ENCODE peak calls at places on chromosome 21, in four cellular contexts. One of them, this sample, is unnamed.

GRCh38 chr21:29025328-29025713 is 853 bp downstream of the USP16 start:
- DNase-seq in Panc1: no peak
- DNase-seq in AG04450: no peak
- DNase-seq in heart left ventricle: no peak
- DNase-seq in this sample: no peak

GRCh38 chr21:40511976-40512375 is 335.0 kb downstream of the DSCAM start:
- DNase-seq in Panc1: no peak
- DNase-seq in AG04450: no peak
- DNase-seq in heart left ventricle: no peak
- DNase-seq in this sample: no peak

GRCh38 chr21:41196990-41197389 is 29.0 kb downstream of the BACE2 start:
- DNase-seq in Panc1: no peak
- DNase-seq in AG04450: no peak
- DNase-seq in heart left ventricle: no peak
- DNase-seq in this sample: no peak

GRCh38 chr21:39051561-39051949 is 131.7 kb downstream of the PSMG1 start:
- DNase-seq in Panc1: no peak
- DNase-seq in AG04450: no peak
- DNase-seq in heart left ventricle: no peak
- DNase-seq in this sample: peak; percentile 76

GRCh38 chr21:40291560-40291959 is 424.3 kb downstream of the PCP4 start:
- DNase-seq in Panc1: no peak
- DNase-seq in AG04450: no peak
- DNase-seq in heart left ventricle: no peak
- DNase-seq in this sample: no peak

GRCh38 chr21:24759348-24760118 is 847.7 kb downstream of the MRPL39 start:
- DNase-seq in Panc1: no peak
- DNase-seq in AG04450: no peak
- DNase-seq in heart left ventricle: no peak
- DNase-seq in this sample: no peak

GRCh38 chr21:31974454-31974985 is 101.7 kb downstream of the HUNK start:
- DNase-seq in Panc1: no peak
- DNase-seq in AG04450: no peak
- DNase-seq in heart left ventricle: no peak
- DNase-seq in this sample: no peak

GRCh38 chr21:26365849-26366248 is 195.3 kb upstream of the APP start:
- DNase-seq in Panc1: no peak
- DNase-seq in AG04450: no peak
- DNase-seq in heart left ventricle: no peak
- DNase-seq in this sample: no peak

GRCh38 chr21:42086969-42087368 is 15.9 kb downstream of the UMODL1 start:
- DNase-seq in Panc1: no peak
- DNase-seq in AG04450: no peak
- DNase-seq in heart left ventricle: peak; percentile 22
- DNase-seq in this sample: no peak

GRCh38 chr21:14215971-14216621 is at the start of gene RBM11:
- DNase-seq in Panc1: no peak
- DNase-seq in AG04450: no peak
- DNase-seq in heart left ventricle: peak; percentile 76
- DNase-seq in this sample: peak; percentile 19

GRCh38 chr21:27480841-27481261 is 514.0 kb upstream of the ADAMTS5 start:
- DNase-seq in Panc1: no peak
- DNase-seq in AG04450: no peak
- DNase-seq in heart left ventricle: no peak
- DNase-seq in this sample: peak; percentile 18

GRCh38 chr21:41866274-41866809 is 12.8 kb downstream of the PRDM15 start:
- DNase-seq in Panc1: no peak
- DNase-seq in AG04450: no peak
- DNase-seq in heart left ventricle: no peak
- DNase-seq in this sample: no peak

GRCh38 chr21:16408280-16408669 is 678.5 kb downstream of the USP25 start:
- DNase-seq in Panc1: no peak
- DNase-seq in AG04450: no peak
- DNase-seq in heart left ventricle: no peak
- DNase-seq in this sample: no peak

GRCh38 chr21:25857308-25858099 is 122.7 kb downstream of the GABPA start:
- DNase-seq in Panc1: no peak
- DNase-seq in AG04450: no peak
- DNase-seq in heart left ventricle: no peak
- DNase-seq in this sample: no peak

GRCh38 chr21:15722591-15723324 is 7.0 kb upstream of the USP25 start:
- DNase-seq in Panc1: no peak
- DNase-seq in AG04450: no peak
- DNase-seq in heart left ventricle: no peak
- DNase-seq in this sample: no peak

GRCh38 chr21:44529503-44530125 is 10.4 kb downstream of the KRTAP10-1 start:
- DNase-seq in Panc1: no peak
- DNase-seq in AG04450: no peak
- DNase-seq in heart left ventricle: no peak
- DNase-seq in this sample: no peak

GRCh38 chr21:27586326-27586725 is 619.4 kb upstream of the ADAMTS5 start:
- DNase-seq in Panc1: no peak
- DNase-seq in AG04450: no peak
- DNase-seq in heart left ventricle: no peak
- DNase-seq in this sample: no peak

GRCh38 chr21:29523646-29524045 is 224.9 kb downstream of the BACH1 start:
- DNase-seq in Panc1: no peak
- DNase-seq in AG04450: no peak
- DNase-seq in heart left ventricle: no peak
- DNase-seq in this sample: no peak

GRCh38 chr21:41418956-41419680 is 6.9 kb upstream of the MX1 start:
- DNase-seq in Panc1: no peak
- DNase-seq in AG04450: no peak
- DNase-seq in heart left ventricle: no peak
- DNase-seq in this sample: no peak

GRCh38 chr21:41571938-41572510 is 64.1 kb upstream of the TMPRSS2 start:
- DNase-seq in Panc1: no peak
- DNase-seq in AG04450: no peak
- DNase-seq in heart left ventricle: no peak
- DNase-seq in this sample: no peak

GRCh38 chr21:7917729-7918128 is 2603.7 kb upstream of the TPTE start:
- DNase-seq in Panc1: no peak
- DNase-seq in AG04450: no peak
- DNase-seq in heart left ventricle: no peak
- DNase-seq in this sample: no peak

GRCh38 chr21:15520811-15521643 is 208.8 kb upstream of the USP25 start:
- DNase-seq in Panc1: no peak
- DNase-seq in AG04450: no peak
- DNase-seq in heart left ventricle: no peak
- DNase-seq in this sample: no peak

GRCh38 chr21:34919406-34919805 is 129.7 kb downstream of the RUNX1 start:
- DNase-seq in Panc1: no peak
- DNase-seq in AG04450: no peak
- DNase-seq in heart left ventricle: no peak
- DNase-seq in this sample: no peak

GRCh38 chr21:27570306-27570868 is 603.5 kb upstream of the ADAMTS5 start:
- DNase-seq in Panc1: no peak
- DNase-seq in AG04450: peak; percentile 87
- DNase-seq in heart left ventricle: peak; percentile 55
- DNase-seq in this sample: peak; percentile 88

GRCh38 chr21:29334717-29335428 is 36.2 kb downstream of the BACH1 start:
- DNase-seq in Panc1: no peak
- DNase-seq in AG04450: no peak
- DNase-seq in heart left ventricle: no peak
- DNase-seq in this sample: no peak

GRCh38 chr21:16426936-16427335 is 697.2 kb downstream of the USP25 start:
- DNase-seq in Panc1: no peak
- DNase-seq in AG04450: no peak
- DNase-seq in heart left ventricle: no peak
- DNase-seq in this sample: no peak

GRCh38 chr21:38869946-38870345 is 64.2 kb downstream of the ETS2 start:
- DNase-seq in Panc1: no peak
- DNase-seq in AG04450: peak; percentile 16
- DNase-seq in heart left ventricle: no peak
- DNase-seq in this sample: no peak

GRCh38 chr21:27269646-27270045 is 302.8 kb upstream of the ADAMTS5 start:
- DNase-seq in Panc1: no peak
- DNase-seq in AG04450: peak; percentile 69
- DNase-seq in heart left ventricle: no peak
- DNase-seq in this sample: peak; percentile 65

GRCh38 chr21:29005696-29006095 is 13.0 kb upstream of the LTN1 start:
- DNase-seq in Panc1: no peak
- DNase-seq in AG04450: no peak
- DNase-seq in heart left ventricle: no peak
- DNase-seq in this sample: no peak

GRCh38 chr21:37230632-37231246 is 36.4 kb downstream of the VPS26C start:
- DNase-seq in Panc1: no peak
- DNase-seq in AG04450: no peak
- DNase-seq in heart left ventricle: no peak
- DNase-seq in this sample: no peak

GRCh38 chr21:37537391-37537996 is 170.9 kb downstream of the DYRK1A start:
- DNase-seq in Panc1: no peak
- DNase-seq in AG04450: no peak
- DNase-seq in heart left ventricle: no peak
- DNase-seq in this sample: no peak

GRCh38 chr21:35046223-35046690 is 2.8 kb downstream of the RUNX1 start:
- DNase-seq in Panc1: no peak
- DNase-seq in AG04450: no peak
- DNase-seq in heart left ventricle: no peak
- DNase-seq in this sample: no peak

GRCh38 chr21:41349607-41350390 is 12.0 kb upstream of the MX2 start:
- DNase-seq in Panc1: no peak
- DNase-seq in AG04450: no peak
- DNase-seq in heart left ventricle: no peak
- DNase-seq in this sample: no peak

GRCh38 chr21:38303300-38303699 is 46.5 kb downstream of the KCNJ15 start:
- DNase-seq in Panc1: peak; percentile 7
- DNase-seq in AG04450: no peak
- DNase-seq in heart left ventricle: no peak
- DNase-seq in this sample: peak; percentile 95

DNA sequence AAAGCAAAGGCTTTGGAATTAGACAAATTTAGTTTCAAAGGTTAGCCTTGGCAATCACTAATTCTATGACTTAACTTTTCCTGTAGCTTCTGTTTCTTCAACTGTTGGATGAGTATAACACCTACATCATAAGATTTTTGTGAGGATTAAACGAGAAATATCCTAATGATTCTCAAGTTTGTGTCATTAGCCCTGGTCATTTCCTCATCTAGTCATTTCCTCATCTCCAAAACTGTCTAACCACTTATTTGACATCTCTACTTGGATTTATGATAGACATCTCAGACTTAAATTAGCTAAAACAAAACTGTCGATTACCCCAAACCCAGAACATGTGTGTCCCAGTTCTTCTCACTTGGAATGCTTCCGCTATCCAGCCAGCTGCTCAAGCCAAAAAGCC is 80.2 kb upstream of the CHODL start:
- DNase-seq in Panc1: no peak
- DNase-seq in AG04450: no peak
- DNase-seq in heart left ventricle: no peak
- DNase-seq in this sample: no peak
- TF ChIP-seq CTCF in Panc1: no peak
- TF ChIP-seq CTCF in AG04450: no peak
- TF ChIP-seq CTCF in heart left ventricle: no peak
- TF ChIP-seq CTCF in this sample: no peak

GRCh38 chr21:43328591-43329360 is 98.2 kb downstream of the SIK1 start:
- DNase-seq in Panc1: no peak
- DNase-seq in AG04450: no peak
- DNase-seq in heart left ventricle: no peak
- DNase-seq in this sample: no peak
- H3K27me3 ChIP-seq in Panc1: no peaks in the 10 kb centered on the region
- H3K27me3 ChIP-seq in AG04450: peaks cover 2% of the 10 kb centered on the region
- H3K27me3 ChIP-seq in heart left ventricle: no peaks in the 10 kb centered on the region
- H3K27me3 ChIP-seq in this sample: peaks cover 2% of the 10 kb centered on the region

GRCh38 chr21:18478513-18478912 is 74.9 kb upstream of the TMPRSS15 start:
- DNase-seq in Panc1: no peak
- DNase-seq in AG04450: no peak
- DNase-seq in heart left ventricle: no peak
- DNase-seq in this sample: no peak

DNA sequence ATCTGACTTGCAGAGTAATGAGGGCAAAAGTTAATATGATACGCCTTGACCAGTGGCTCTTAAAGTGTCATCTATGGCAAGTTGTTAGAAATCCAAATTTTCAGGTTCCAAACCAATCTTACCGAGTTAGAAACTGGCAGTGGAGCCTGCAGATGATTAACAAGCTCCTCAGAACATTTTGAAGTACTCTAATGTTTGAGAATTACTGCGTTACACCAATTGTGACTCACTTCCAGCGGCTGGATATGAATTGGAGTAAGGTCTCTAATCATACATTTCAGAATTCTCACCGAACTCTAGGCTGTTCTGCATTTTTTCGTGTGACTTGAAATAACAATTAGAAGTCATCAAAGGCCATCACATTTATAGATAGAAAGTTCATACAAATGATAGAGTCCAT is 73.5 kb upstream of the TMPRSS15 start:
- DNase-seq in Panc1: no peak
- DNase-seq in AG04450: no peak
- DNase-seq in heart left ventricle: no peak
- DNase-seq in this sample: peak; percentile 25
- TF ChIP-seq CTCF in Panc1: no peak
- TF ChIP-seq CTCF in AG04450: no peak
- TF ChIP-seq CTCF in heart left ventricle: no peak
- TF ChIP-seq CTCF in this sample: no peak

GRCh38 chr21:45617021-45617930 is 26.2 kb upstream of the PCBP3 start:
- DNase-seq in Panc1: no peak
- DNase-seq in AG04450: no peak
- DNase-seq in heart left ventricle: no peak
- DNase-seq in this sample: no peak

GRCh38 chr21:45618846-45619485 is 24.6 kb upstream of the PCBP3 start:
- DNase-seq in Panc1: no peak
- DNase-seq in AG04450: no peak
- DNase-seq in heart left ventricle: no peak
- DNase-seq in this sample: no peak

GRCh38 chr21:45620201-45620600 is 23.3 kb upstream of the PCBP3 start:
- DNase-seq in Panc1: no peak
- DNase-seq in AG04450: no peak
- DNase-seq in heart left ventricle: no peak
- DNase-seq in this sample: no peak

GRCh38 chr21:45615145-45615711 is 28.3 kb upstream of the PCBP3 start:
- DNase-seq in Panc1: no peak
- DNase-seq in AG04450: no peak
- DNase-seq in heart left ventricle: no peak
- DNase-seq in this sample: no peak

DNA sequence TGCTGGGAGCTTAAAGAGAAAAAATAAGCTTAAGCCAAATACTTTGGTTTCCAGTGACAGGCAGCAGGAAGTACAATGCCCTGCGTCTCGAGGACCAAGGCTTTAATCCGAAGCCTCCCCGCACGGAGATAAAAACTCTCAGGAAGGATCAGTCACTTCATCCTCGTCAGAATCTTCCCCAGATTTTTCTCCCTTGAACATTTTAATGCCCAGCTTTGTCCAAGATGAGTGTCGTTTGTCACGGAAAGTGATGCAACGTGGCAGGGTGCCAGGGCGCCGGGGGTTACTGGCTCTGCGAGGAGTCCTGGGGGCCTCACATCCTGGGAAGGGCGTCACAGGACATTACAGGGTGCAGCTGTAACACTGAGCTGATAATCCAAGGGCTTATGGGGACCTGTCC is 25.2 kb upstream of the PCBP3 start:
- DNase-seq in Panc1: no peak
- DNase-seq in AG04450: no peak
- DNase-seq in heart left ventricle: no peak
- DNase-seq in this sample: no peak
- H3K27me3 ChIP-seq in Panc1: no peaks in the 10 kb centered on the region
- H3K27me3 ChIP-seq in AG04450: peaks cover 48% of the 10 kb centered on the region
- H3K27me3 ChIP-seq in heart left ventricle: peaks cover 8% of the 10 kb centered on the region
- H3K27me3 ChIP-seq in this sample: peaks cover 44% of the 10 kb centered on the region

GRCh38 chr21:33588485-33589335 is at the start of gene DONSON:
- DNase-seq in Panc1: peak; percentile 38
- DNase-seq in AG04450: peak; percentile 27
- DNase-seq in heart left ventricle: peak; percentile 97
- DNase-seq in this sample: no peak
- TF ChIP-seq CTCF in Panc1: no peak
- TF ChIP-seq CTCF in AG04450: no peak
- TF ChIP-seq CTCF in heart left ventricle: peak; percentile 21
- TF ChIP-seq CTCF in this sample: no peak

This sample was measured in kidney epithelial cell.